ENCODE peak calls at places on chromosomes 3 and 15, in eight cellular contexts. T is endothelial cell of umbilical vein, X is GM12891, W is H54, V is A549, I is uterus, C is prostate gland, B is IMR-90. Y is an unnamed sample.

GRCh38 chr3:53730565-53730964 is 115.7 kb downstream of the CHDH start:
- DNase-seq in X (no peak), T (no peak), B (no peak), I (peak), W (no peak), C (no peak), V (no peak), Y (no peak)

GRCh38 chr3:140186421-140186920 is 251.5 kb downstream of the CLSTN2 start:
- DNase-seq in W (no peak), I (peak), V (no peak), T (no peak), X (no peak), B (peak), C (peak), Y (no peak)

GRCh38 chr3:46705751-46706572 is 4.8 kb downstream of the TMIE start:
- DNase-seq in I (no peak), C (no peak), W (peak), V (no peak), B (peak), X (no peak), T (peak), Y (no peak)

GRCh38 chr3:33313331-33313730 is 36.1 kb downstream of the FBXL2 start:
- DNase-seq in B (peak), X (no peak), T (no peak), C (no peak), I (no peak), W (no peak), V (no peak), Y (no peak)

GRCh38 chr3:37992271-37993066 is 1.9 kb downstream of the VILL start:
- DNase-seq in X (no peak), B (no peak), V (no peak), C (no peak), I (no peak), W (no peak), T (no peak), Y (no peak)

GRCh38 chr15:101013151-101013550 is 94.0 kb downstream of the LRRK1 start:
- DNase-seq in W (no peak), T (no peak), X (no peak), I (no peak), V (no peak), B (no peak), C (no peak), Y (no peak)

GRCh38 chr3:15983232-15983631 is 185.5 kb upstream of the ANKRD28 start:
- DNase-seq in C (no peak), T (no peak), B (peak), I (no peak), X (no peak), V (no peak), W (peak), Y (no peak)

GRCh38 chr3:58071480-58071971 is 63.3 kb downstream of the FLNB start:
- DNase-seq in X (no peak), B (no peak), V (peak), C (no peak), W (no peak), I (no peak), T (no peak), Y (no peak)

GRCh38 chr15:72037321-72037720 is 80.6 kb downstream of the MYO9A start:
- DNase-seq in T (no peak), B (peak), X (no peak), W (no peak), C (no peak), I (no peak), V (no peak), Y (no peak)

GRCh38 chr3:121752261-121752660 is 2.7 kb upstream of the GOLGB1 start:
- DNase-seq in W (no peak), X (no peak), V (no peak), B (no peak), C (no peak), I (no peak), T (no peak), Y (no peak)

GRCh38 chr15:60352525-60352924 is 45.3 kb downstream of the ANXA2 start:
- DNase-seq in T (no peak), V (no peak), W (no peak), I (no peak), B (no peak), C (no peak), X (no peak), Y (no peak)

GRCh38 chr3:181722156-181722555 is 10.4 kb downstream of the SOX2 start:
- DNase-seq in W (no peak), X (no peak), V (no peak), B (no peak), T (no peak), I (no peak), C (no peak), Y (no peak)

GRCh38 chr15:101445562-101446526 is 43.7 kb downstream of the PCSK6 start:
- DNase-seq in C (peak), B (peak), V (no peak), T (peak), W (no peak), I (no peak), X (no peak), Y (peak)

GRCh38 chr15:89647191-89647851 is 7.9 kb downstream of the KIF7 start:
- DNase-seq in C (peak), I (peak), W (peak), B (peak), V (peak), X (peak), T (peak), Y (peak)

GRCh38 chr3:31086698-31087097 is 192.2 kb upstream of the GADL1 start:
- DNase-seq in I (no peak), C (peak), V (no peak), X (no peak), W (no peak), B (no peak), T (peak), Y (no peak)

GRCh38 chr3:158991146-158991705 is 189.4 kb downstream of the MFSD1 start:
- DNase-seq in B (no peak), W (no peak), C (no peak), X (no peak), V (no peak), I (no peak), T (no peak), Y (no peak)

GRCh38 chr3:49173116-49173791 is 1.9 kb downstream of the KLHDC8B start:
- DNase-seq in W (no peak), V (no peak), B (no peak), X (no peak), T (peak), I (peak), C (no peak), Y (peak)

GRCh38 chr3:61936344-61936937 is 375.1 kb downstream of the PTPRG start:
- DNase-seq in V (no peak), X (no peak), I (no peak), T (peak), W (peak), B (peak), C (no peak), Y (peak)

GRCh38 chr3:69425249-69425648 is 39.4 kb upstream of the FRMD4B start:
- DNase-seq in X (peak), I (no peak), B (peak), V (peak), W (no peak), C (no peak), T (peak), Y (peak)

GRCh38 chr15:60441323-60441722 is 37.6 kb downstream of the ICE2 start:
- DNase-seq in W (no peak), I (no peak), B (no peak), V (no peak), T (no peak), X (no peak), C (no peak), Y (no peak)

GRCh38 chr3:188343894-188344293 is 189.9 kb downstream of the LPP start:
- DNase-seq in W (no peak), I (no peak), V (no peak), X (no peak), B (no peak), C (no peak), T (no peak), Y (no peak)

GRCh38 chr3:173007079-173007723 is 133.8 kb downstream of the SPATA16 start:
- DNase-seq in I (no peak), W (no peak), C (no peak), B (no peak), V (no peak), X (no peak), T (no peak), Y (peak)

GRCh38 chr3:16476636-16477035 is 36.9 kb downstream of the RFTN1 start:
- DNase-seq in V (no peak), I (no peak), T (peak), C (no peak), W (peak), X (no peak), B (peak), Y (no peak)

GRCh38 chr15:48395532-48396011 is 64.3 kb downstream of the DUT start:
- DNase-seq in C (no peak), I (peak), B (peak), W (peak), T (no peak), X (no peak), V (no peak), Y (no peak)

GRCh38 chr3:29695201-29695904 is 414.5 kb downstream of the RBMS3 start:
- DNase-seq in I (peak), T (peak), V (no peak), B (peak), W (no peak), X (no peak), C (no peak), Y (no peak)

GRCh38 chr3:196472286-196472685 is 31.3 kb downstream of the RNF168 start:
- DNase-seq in X (no peak), T (no peak), V (no peak), B (no peak), C (no peak), I (no peak), W (no peak), Y (no peak)

GRCh38 chr3:174869448-174869847 is 10.3 kb downstream of the NAALADL2 start:
- DNase-seq in W (no peak), B (peak), T (no peak), X (no peak), C (no peak), I (no peak), V (no peak), Y (no peak)

GRCh38 chr3:188595890-188596376 is 442.0 kb downstream of the LPP start:
- DNase-seq in W (no peak), X (no peak), V (no peak), C (no peak), I (no peak), T (no peak), B (peak), Y (no peak)

GRCh38 chr3:116871905-116872304 is 162.3 kb downstream of the TUSC7 start:
- DNase-seq in X (no peak), C (no peak), B (no peak), V (no peak), I (no peak), W (no peak), T (no peak), Y (no peak)

GRCh38 chr15:67039349-67040075 is 25.9 kb upstream of the SMAD3 start:
- DNase-seq in I (no peak), B (no peak), V (no peak), T (no peak), X (no peak), W (no peak), C (no peak), Y (no peak)

GRCh38 chr15:38691951-38692788 is 127.6 kb upstream of the RASGRP1 start:
- DNase-seq in C (no peak), V (no peak), W (no peak), I (no peak), X (no peak), T (no peak), B (no peak), Y (no peak)

GRCh38 chr3:138389841-138390581 is 41.6 kb downstream of the MRAS start:
- DNase-seq in B (peak), V (peak), C (no peak), X (no peak), T (no peak), I (peak), W (peak), Y (no peak)

GRCh38 chr3:172077197-172077734 is 37.9 kb downstream of the FNDC3B start:
- DNase-seq in I (no peak), T (no peak), C (no peak), B (no peak), X (no peak), V (no peak), W (no peak), Y (no peak)

GRCh38 chr15:31200735-31201151 is 99.2 kb upstream of the TRPM1 start:
- DNase-seq in V (peak), B (peak), W (no peak), I (no peak), X (peak), T (peak), C (peak), Y (peak)

GRCh38 chr3:107993771-107994170 is 97.1 kb downstream of the CD47 start:
- DNase-seq in T (no peak), X (no peak), I (no peak), C (no peak), W (no peak), B (peak), V (no peak), Y (no peak)

GRCh38 chr3:126752303-126753190 is 48.5 kb downstream of the CHCHD6 start:
- DNase-seq in C (peak), W (peak), B (peak), I (peak), X (peak), V (peak), T (peak), Y (peak)

GRCh38 chr3:87145553-87145952 is 81.6 kb upstream of the CHMP2B start:
- DNase-seq in T (no peak), I (no peak), V (no peak), B (peak), C (no peak), X (peak), W (no peak), Y (peak)

GRCh38 chr3:50359760-50360110 is 414 bp upstream of the TMEM115 start:
- DNase-seq in I (no peak), T (no peak), V (no peak), B (no peak), X (no peak), C (no peak), W (no peak), Y (no peak)

GRCh38 chr3:50355829-50356552 is 3.3 kb downstream of the TMEM115 start:
- DNase-seq in X (no peak), V (no peak), W (no peak), I (no peak), C (no peak), B (no peak), T (no peak), Y (no peak)

GRCh38 chr3:50358355-50358926 is 880 bp downstream of the TMEM115 start:
- DNase-seq in B (no peak), T (no peak), V (no peak), W (no peak), I (no peak), C (no peak), X (no peak), Y (no peak)

GRCh38 chr3:50356553-50356952 is 2.8 kb downstream of the TMEM115 start:
- DNase-seq in I (no peak), C (no peak), X (no peak), B (no peak), W (no peak), V (no peak), T (no peak), Y (peak)

GRCh38 chr3:50358927-50359759 is at the start of gene TMEM115:
- DNase-seq in W (peak), T (peak), B (peak), X (peak), C (peak), I (peak), V (peak), Y (peak)
- TF ChIP-seq POLR2A in W (peak), T (peak), B (peak), X (peak), C (peak), I (peak), V (peak), Y (peak)

GRCh38 chr3:122794779-122795673 is at the start of gene SLC49A4:
- DNase-seq in W (peak), T (peak), I (peak), X (peak), C (peak), V (peak), B (peak), Y (no peak)

GRCh38 chr3:122795674-122795969 is 753 bp downstream of the SLC49A4 start:
- DNase-seq in B (peak), T (no peak), V (no peak), X (no peak), C (no peak), W (no peak), I (no peak), Y (no peak)

GRCh38 chr3:122797291-122797690 is 2.4 kb downstream of the SLC49A4 start:
- DNase-seq in V (no peak), C (no peak), B (peak), W (no peak), T (no peak), X (no peak), I (no peak), Y (no peak)

GRCh38 chr3:122794483-122794778 is 438 bp upstream of the SLC49A4 start:
- DNase-seq in X (no peak), V (no peak), T (no peak), W (no peak), B (peak), C (no peak), I (no peak), Y (no peak)

GRCh38 chr3:122793568-122794416 is at the start of gene HSPBAP1:
- DNase-seq in X (peak), T (peak), I (peak), V (peak), B (peak), C (peak), W (peak), Y (no peak)
- TF ChIP-seq POLR2A in X (peak), T (peak), I (peak), V (peak), B (peak), C (peak), W (peak), Y (peak)

GRCh38 chr3:129613205-129613740 is 6.8 kb upstream of the PLXND1 start:
- DNase-seq in C (no peak), V (no peak), I (peak), X (no peak), B (no peak), T (no peak), W (no peak), Y (no peak)

GRCh38 chr3:129615751-129616281 is 9.3 kb upstream of the PLXND1 start:
- DNase-seq in C (no peak), V (no peak), B (no peak), X (no peak), W (no peak), T (no peak), I (no peak), Y (no peak)

GRCh38 chr3:129614435-129614834 is 8.0 kb upstream of the PLXND1 start:
- DNase-seq in B (no peak), W (no peak), T (no peak), I (no peak), X (no peak), C (no peak), V (no peak), Y (no peak)

GRCh38 chr3:129616291-129616690 is 9.8 kb upstream of the PLXND1 start:
- DNase-seq in X (no peak), C (no peak), W (no peak), B (no peak), V (no peak), T (no peak), I (no peak), Y (no peak)

GRCh38 chr3:129614927-129615363 is 8.5 kb upstream of the PLXND1 start:
- DNase-seq in I (no peak), B (no peak), C (no peak), V (no peak), X (no peak), T (no peak), W (no peak), Y (peak)
- TF ChIP-seq POLR2A in I (no peak), B (no peak), C (no peak), V (no peak), X (no peak), T (no peak), W (no peak), Y (peak)

DNA sequence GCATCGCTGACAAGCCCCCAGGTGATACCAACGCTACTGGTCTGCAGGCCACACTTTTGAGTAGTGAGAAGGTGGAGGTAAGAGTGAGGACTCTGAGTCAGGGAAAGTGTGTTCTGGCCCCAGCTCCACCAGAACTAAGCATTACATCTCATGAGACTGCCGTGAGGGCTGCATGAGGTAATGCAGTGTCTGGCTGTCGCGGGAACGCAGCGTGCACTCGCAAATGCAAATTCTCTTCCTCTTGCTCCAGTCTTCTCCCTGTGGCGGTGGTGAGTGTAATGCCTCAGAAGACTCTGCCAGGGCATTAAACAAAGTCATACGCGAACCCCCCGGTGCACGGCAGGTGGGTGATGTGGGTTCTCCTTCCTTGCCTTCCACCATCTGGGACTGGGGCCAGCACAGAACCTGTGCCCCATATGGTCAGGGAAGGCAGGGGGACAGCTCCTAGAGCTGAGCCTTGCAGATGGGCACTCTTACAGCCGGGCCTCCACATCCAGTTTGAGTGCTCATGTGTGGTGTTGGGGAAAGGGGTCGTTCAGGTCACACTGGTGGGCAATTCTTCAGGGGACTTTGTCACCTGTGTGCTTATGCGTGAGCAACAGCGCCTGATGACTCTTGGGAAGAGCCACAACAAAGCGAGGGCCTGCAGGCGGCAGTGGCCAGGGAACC is 175.8 kb downstream of the XXYLT1 start:
- DNase-seq in I (no peak), V (no peak), W (no peak), B (no peak), T (no peak), X (no peak), C (no peak), Y (no peak)
- TF ChIP-seq POLR2A in I (no peak), V (no peak), W (no peak), B (no peak), T (no peak), X (peak), C (no peak), Y (no peak)

GRCh38 chr3:48090166-48090939 is 74.1 kb upstream of the MAP4 start:
- DNase-seq in T (no peak), X (no peak), B (no peak), W (no peak), I (no peak), C (no peak), V (no peak), Y (no peak)

GRCh38 chr3:48092270-48092669 is 76.1 kb upstream of the MAP4 start:
- DNase-seq in W (no peak), B (no peak), V (no peak), I (no peak), X (no peak), T (no peak), C (no peak), Y (peak)

GRCh38 chr3:48086736-48087470 is 70.7 kb upstream of the MAP4 start:
- DNase-seq in V (peak), B (peak), W (no peak), C (no peak), T (peak), I (no peak), X (no peak), Y (peak)

GRCh38 chr3:48088056-48088748 is 72.0 kb upstream of the MAP4 start:
- DNase-seq in B (no peak), W (no peak), C (peak), V (no peak), T (no peak), X (no peak), I (peak), Y (peak)

GRCh38 chr3:48088749-48089466 is 72.7 kb upstream of the MAP4 start:
- DNase-seq in I (peak), B (peak), T (peak), W (peak), C (peak), V (peak), X (peak), Y (peak)
- TF ChIP-seq POLR2A in I (peak), B (peak), T (peak), W (peak), C (peak), V (peak), X (peak), Y (peak)

GRCh38 chr3:66037330-66037985 is 1.3 kb downstream of the MAGI1 start:
- DNase-seq in X (no peak), C (peak), B (peak), T (peak), I (peak), V (peak), W (peak), Y (no peak)
- TF ChIP-seq POLR2A in X (no peak), C (peak), B (no peak), T (no peak), I (no peak), V (no peak), W (no peak), Y (no peak)

Y was measured in erythroblast.